ENCODE peak calls at places on chromosome 7, in nine cellular contexts. N is AG04450; E is stimulated activated CD4-positive, alpha-beta T cell treated with anti-CD3 and anti-CD28 coated beads, Interleukin-1b, Interleukin-23, amount 100 ng/mL, for 24 hours; T is fibroblast of mammary gland; X is NCI-H1105; B is D341Med; A is Calu3; K is CD8-positive, alpha-beta T cell; J is DMS79. I is an unnamed sample.

GRCh38 chr7:155458317-155459132 is 596 bp downstream of the EN2 start:
- DNase-seq in A (peak; percentile 26), J (no peak), N (no peak), K (no peak), X (no peak), T (no peak), B (peak; percentile 78), E (no peak), I (no peak)

GRCh38 chr7:112001089-112001826 is 204.9 kb downstream of the DOCK4 start:
- DNase-seq in X (no peak), B (no peak), T (peak; percentile 64), N (no peak), K (no peak), J (no peak), E (no peak), A (no peak), I (peak; percentile 26)

GRCh38 chr7:30467275-30467674 is 11.3 kb downstream of the NOD1 start:
- DNase-seq in B (no peak), J (no peak), A (no peak), T (no peak), K (no peak), E (no peak), N (no peak), X (no peak), I (no peak)

GRCh38 chr7:149126662-149127321 is 668 bp upstream of the ZNF425 start:
- DNase-seq in A (peak; percentile 68), B (peak; percentile 83), T (no peak), N (no peak), K (peak; percentile 76), E (peak; percentile 57), X (peak; percentile 23), J (no peak), I (no peak)

GRCh38 chr7:85186521-85187241 is at the start of gene SEMA3D:
- DNase-seq in T (peak; percentile 75), N (peak; percentile 70), J (peak; percentile 55), K (no peak), E (no peak), B (peak; percentile 93), X (peak; percentile 75), A (peak; percentile 84), I (no peak)

GRCh38 chr7:124101173-124101768 is 68.4 kb upstream of the TMEM229A start:
- DNase-seq in A (peak; percentile 43), K (no peak), N (no peak), X (no peak), B (peak; percentile 50), E (no peak), J (no peak), T (peak; percentile 6), I (no peak)

GRCh38 chr7:27150568-27151340 is 1.6 kb downstream of the HOXA3 start:
- DNase-seq in E (peak; percentile 41), B (peak; percentile 93), N (no peak), X (peak; percentile 89), J (peak; percentile 79), K (peak; percentile 78), A (peak; percentile 91), T (peak; percentile 81), I (no peak)

GRCh38 chr7:159112136-159113011 is 32.3 kb downstream of the VIPR2 start:
- DNase-seq in K (no peak), J (no peak), A (no peak), B (no peak), N (no peak), X (no peak), T (no peak), E (no peak), I (no peak)

GRCh38 chr7:64541438-64542359 is 21.2 kb downstream of the ZNF680 start:
- DNase-seq in K (no peak), N (no peak), T (peak; percentile 77), B (no peak), X (no peak), J (no peak), A (no peak), E (no peak), I (peak; percentile 16)

GRCh38 chr7:102044984-102045673 is 227.7 kb downstream of the CUX1 start:
- DNase-seq in N (peak; percentile 84), A (no peak), T (peak; percentile 96), E (no peak), K (no peak), J (peak; percentile 71), X (peak; percentile 84), B (peak; percentile 87), I (peak; percentile 75)

GRCh38 chr7:10221084-10221483 is 752.6 kb upstream of the PHF14 start:
- DNase-seq in J (no peak), T (no peak), B (no peak), K (no peak), E (no peak), X (no peak), A (no peak), N (no peak), I (no peak)

GRCh38 chr7:32891046-32891799 is at the start of gene KBTBD2:
- DNase-seq in A (peak; percentile 95), X (peak; percentile 84), E (peak; percentile 57), J (peak; percentile 64), N (peak; percentile 56), B (peak; percentile 86), T (peak; percentile 82), K (peak; percentile 84), I (no peak)

GRCh38 chr7:139614886-139615285 is 91.4 kb downstream of the CLEC2L start:
- DNase-seq in A (no peak), T (no peak), X (no peak), N (no peak), J (no peak), E (no peak), K (no peak), B (no peak), I (no peak)

GRCh38 chr7:113087278-113087998 is 811 bp upstream of the GPR85 start:
- DNase-seq in X (no peak), E (no peak), K (no peak), N (peak; percentile 76), B (no peak), T (peak; percentile 96), A (no peak), J (no peak), I (peak; percentile 71)

GRCh38 chr7:100154651-100155491 is 3.7 kb downstream of the TRAPPC14 start:
- DNase-seq in E (no peak), N (no peak), T (no peak), B (no peak), A (no peak), K (no peak), X (no peak), J (no peak), I (no peak)

GRCh38 chr7:66894463-66895080 is 26.5 kb upstream of the TMEM248 start:
- DNase-seq in K (no peak), A (no peak), X (no peak), E (no peak), J (no peak), T (peak; percentile 43), N (no peak), B (peak; percentile 54), I (no peak)

GRCh38 chr7:18241543-18242231 is 214.0 kb upstream of the PRPS1L1 start:
- DNase-seq in E (no peak), B (no peak), T (no peak), K (no peak), N (no peak), A (no peak), X (no peak), J (no peak), I (no peak)

GRCh38 chr7:63925262-63925625 is 73.4 kb upstream of the ZNF722 start:
- DNase-seq in B (peak; percentile 48), N (no peak), E (no peak), A (no peak), X (no peak), K (no peak), T (no peak), J (no peak), I (no peak)

GRCh38 chr7:78370931-78371330 is 572.4 kb downstream of the PHTF2 start:
- DNase-seq in X (no peak), T (no peak), E (no peak), N (no peak), J (peak; percentile 2), K (no peak), B (no peak), A (no peak), I (no peak)

GRCh38 chr7:116810267-116811116 is 51.9 kb upstream of the CAPZA2 start:
- DNase-seq in J (no peak), A (no peak), N (no peak), B (no peak), E (no peak), X (no peak), K (no peak), T (peak; percentile 29), I (no peak)

GRCh38 chr7:151363182-151363581 is 21.6 kb downstream of the NUB1 start:
- DNase-seq in X (no peak), K (no peak), B (no peak), J (no peak), E (no peak), A (no peak), N (no peak), T (no peak), I (no peak)

GRCh38 chr7:10913457-10913856 is 60.2 kb upstream of the PHF14 start:
- DNase-seq in A (no peak), J (no peak), X (no peak), K (no peak), B (no peak), T (no peak), E (no peak), N (no peak), I (no peak)

GRCh38 chr7:35366167-35367155 is 112.6 kb upstream of the TBX20 start:
- DNase-seq in B (no peak), T (no peak), K (no peak), E (no peak), J (no peak), X (no peak), N (no peak), A (no peak), I (no peak)

GRCh38 chr7:71454981-71455380 is 323.0 kb downstream of the GALNT17 start:
- DNase-seq in X (no peak), K (no peak), N (no peak), B (no peak), E (no peak), A (no peak), T (peak; percentile 3), J (no peak), I (no peak)

GRCh38 chr7:81618400-81619014 is 151.3 kb downstream of the HGF start:
- DNase-seq in X (no peak), B (no peak), E (no peak), A (peak; percentile 38), T (peak; percentile 97), J (no peak), N (peak; percentile 79), K (no peak), I (peak; percentile 76)

GRCh38 chr7:46747869-46748576 is 827.0 kb upstream of the IGFBP3 start:
- DNase-seq in X (no peak), J (no peak), T (no peak), A (no peak), K (no peak), B (no peak), N (no peak), E (no peak), I (no peak)

GRCh38 chr7:134130124-134130523 is 3.0 kb downstream of the LRGUK start:
- DNase-seq in X (no peak), A (no peak), E (no peak), T (no peak), K (no peak), B (no peak), J (no peak), N (no peak), I (no peak)

GRCh38 chr7:106471686-106472440 is 187.1 kb upstream of the NAMPT start:
- DNase-seq in K (no peak), A (no peak), J (no peak), X (no peak), N (no peak), T (no peak), E (no peak), B (no peak), I (no peak)

GRCh38 chr7:34759477-34760125 is 101.6 kb downstream of the NPSR1 start:
- DNase-seq in J (no peak), E (no peak), T (peak; percentile 43), B (peak; percentile 64), K (no peak), N (no peak), X (no peak), A (peak; percentile 53), I (no peak)

GRCh38 chr7:153532321-153532720 is 519.9 kb upstream of the DPP6 start:
- DNase-seq in E (no peak), X (no peak), B (no peak), T (no peak), K (no peak), A (no peak), N (no peak), J (no peak), I (no peak)

GRCh38 chr7:19665399-19666008 is 43.3 kb downstream of the POLR1F start:
- DNase-seq in K (no peak), X (peak; percentile 45), N (peak; percentile 1), B (no peak), E (no peak), J (no peak), T (peak; percentile 69), A (no peak), I (no peak)

I was measured in AG04449.